ENCODE peak calls at places on chromosome 12, in eight cellular contexts. I is HepG2; A is gastrocnemius medialis; H is PC-3; B is IMR-90; W is Peyer's patch; S is CD8-positive, alpha-beta T cell; L is testis. G is an unnamed sample.

GRCh38 chr12:67442347-67442841 is 173.2 kb downstream of the CAND1 start:
- DNase-seq in L (peak; percentile 23), B (no peak), W (no peak), H (no peak), A (peak; percentile 46), S (no peak), I (no peak), G (no peak)

GRCh38 chr12:97713972-97714588 is 251.5 kb downstream of the RMST start:
- DNase-seq in H (no peak), A (no peak), L (no peak), W (no peak), I (no peak), B (no peak), S (no peak), G (no peak)

GRCh38 chr12:132487311-132487741 is 2.6 kb upstream of the FBRSL1 start:
- DNase-seq in I (no peak), A (no peak), S (no peak), B (no peak), H (no peak), W (no peak), L (no peak), G (no peak)

GRCh38 chr12:66717049-66717448 is 38.2 kb upstream of the GRIP1 start:
- DNase-seq in H (peak; percentile 38), S (no peak), A (no peak), L (no peak), B (no peak), I (no peak), W (no peak), G (no peak)

GRCh38 chr12:96472384-96472783 is 17.0 kb upstream of the CFAP54 start:
- DNase-seq in W (no peak), A (no peak), L (no peak), I (no peak), B (no peak), H (no peak), S (no peak), G (no peak)

GRCh38 chr12:117085318-117085947 is 13.8 kb downstream of the TESC start:
- DNase-seq in S (no peak), I (no peak), L (no peak), H (no peak), W (peak; percentile 33), A (no peak), B (no peak), G (no peak)

GRCh38 chr12:28378749-28379148 is 188.5 kb downstream of the CCDC91 start:
- DNase-seq in H (peak; percentile 50), W (no peak), B (peak; percentile 57), A (no peak), I (no peak), S (no peak), L (no peak), G (peak; percentile 12)

GRCh38 chr12:22046090-22046967 is at the start of gene CMAS:
- DNase-seq in W (peak; percentile 95), H (peak; percentile 61), S (peak; percentile 71), B (peak; percentile 54), I (peak; percentile 36), L (peak; percentile 88), A (peak; percentile 53), G (peak; percentile 45)

GRCh38 chr12:2384533-2385328 is 331.9 kb downstream of the CACNA1C start:
- DNase-seq in A (no peak), S (no peak), W (no peak), I (no peak), B (peak; percentile 87), H (no peak), L (no peak), G (no peak)

GRCh38 chr12:52686756-52687487 is 6.7 kb upstream of the KRT1 start:
- DNase-seq in L (no peak), B (no peak), H (no peak), I (no peak), W (no peak), S (no peak), A (no peak), G (no peak)

GRCh38 chr12:113093409-113094101 is 37.0 kb downstream of the DTX1 start:
- DNase-seq in W (no peak), I (no peak), L (no peak), A (no peak), B (no peak), S (no peak), H (no peak), G (no peak)

GRCh38 chr12:119476951-119477350 is 116.6 kb upstream of the TMEM233 start:
- DNase-seq in S (no peak), B (no peak), W (no peak), A (no peak), I (no peak), L (no peak), H (no peak), G (no peak)

GRCh38 chr12:97465012-97465345 is 2.4 kb downstream of the RMST start:
- DNase-seq in L (no peak), W (no peak), A (no peak), S (no peak), H (no peak), B (no peak), I (no peak), G (peak; percentile 49)

GRCh38 chr12:56596815-56597214 is 33.3 kb downstream of the BAZ2A start:
- DNase-seq in I (no peak), W (no peak), A (no peak), S (no peak), H (no peak), L (no peak), B (no peak), G (no peak)

GRCh38 chr12:11761869-11762567 is 112.5 kb downstream of the ETV6 start:
- DNase-seq in B (no peak), L (no peak), H (no peak), S (no peak), W (no peak), I (no peak), A (no peak), G (no peak)

GRCh38 chr12:131282292-131283080 is 328.8 kb downstream of the ADGRD1 start:
- DNase-seq in A (no peak), I (no peak), L (peak; percentile 10), B (no peak), H (no peak), S (no peak), W (peak; percentile 32), G (no peak)

GRCh38 chr12:50217202-50217601 is 50.0 kb upstream of the CERS5 start:
- DNase-seq in A (no peak), I (no peak), H (no peak), W (no peak), S (no peak), B (no peak), L (no peak), G (no peak)

GRCh38 chr12:50221228-50222008 is 54.2 kb upstream of the CERS5 start:
- DNase-seq in I (no peak), H (peak; percentile 73), A (no peak), L (no peak), S (no peak), W (no peak), B (peak; percentile 91), G (peak; percentile 62)

GRCh38 chr12:50220357-50221061 is 53.3 kb upstream of the CERS5 start:
- DNase-seq in I (no peak), H (peak; percentile 78), W (no peak), B (peak; percentile 72), S (no peak), L (no peak), A (no peak), G (no peak)

GRCh38 chr12:50218386-50218785 is 51.2 kb upstream of the CERS5 start:
- DNase-seq in B (peak; percentile 71), I (no peak), S (no peak), L (no peak), A (no peak), H (peak; percentile 98), W (no peak), G (no peak)

GRCh38 chr12:50219544-50219943 is 52.4 kb upstream of the CERS5 start:
- DNase-seq in H (no peak), L (no peak), S (no peak), A (no peak), I (no peak), B (no peak), W (no peak), G (no peak)
- H3K4me3 ChIP-seq in H (no peak overlapping the region), L (no peak overlapping the region), S (no peak overlapping the region), A (no peak overlapping the region), I (no peak overlapping the region), B (peak overlapping the region; percentile 75), W (no peak overlapping the region), G (no peak overlapping the region)

GRCh38 chr12:6850796-6851152 is 312 bp downstream of the CDCA3 start:
- DNase-seq in W (peak; percentile 84), H (no peak), S (no peak), A (no peak), B (no peak), I (peak; percentile 51), L (no peak), G (no peak)
- H3K36me3 ChIP-seq in W (peaks cover 32% of the 10 kb centered on the region), H (peaks cover 15% of the 10 kb centered on the region), S (peaks cover 3% of the 10 kb centered on the region), A (peaks cover 4% of the 10 kb centered on the region), B (peaks cover 33% of the 10 kb centered on the region), I (peaks cover 5% of the 10 kb centered on the region), L (no peaks in the 10 kb centered on the region), G (peaks cover 56% of the 10 kb centered on the region)

GRCh38 chr12:109310247-109311125 is 1.4 kb upstream of the FOXN4 start:
- DNase-seq in S (no peak), H (no peak), B (no peak), A (no peak), W (no peak), I (no peak), L (peak; percentile 54), G (peak; percentile 49)
- H3K4me3 ChIP-seq in S (peak overlapping the region; percentile 35), H (peak overlapping the region; percentile 48), B (no peak overlapping the region), A (peak overlapping the region; percentile 47), W (no peak overlapping the region), I (peak overlapping the region; percentile 59), L (peak overlapping the region; percentile 32), G (peak overlapping the region; percentile 30)

GRCh38 chr12:109832534-109833306 is 478 bp downstream of the TRPV4 start:
- DNase-seq in A (no peak), S (no peak), L (no peak), W (no peak), H (no peak), B (no peak), I (no peak), G (no peak)
- H3K36me3 ChIP-seq in A (no peaks in the 10 kb centered on the region), S (no peaks in the 10 kb centered on the region), L (no peaks in the 10 kb centered on the region), W (no peaks in the 10 kb centered on the region), H (no peaks in the 10 kb centered on the region), B (no peaks in the 10 kb centered on the region), I (no peaks in the 10 kb centered on the region), G (no peaks in the 10 kb centered on the region)

G was measured in HAP-1.